ENCODE peak calls at places on chromosome 16, in five cellular contexts. Z, Y, G, N and K are unnamed samples.

GRCh38 chr16:21070564-21070963 is 80.1 kb downstream of the DNAH3 start:
- DNase-seq in Y (no peak), N (no peak), G (no peak), Z (no peak), K (no peak)

GRCh38 chr16:84340305-84341040 is 27.9 kb upstream of the ATP2C2 start:
- DNase-seq in Y (no peak), Z (no peak), N (no peak), G (no peak), K (no peak)

GRCh38 chr16:20901441-20902112 is 1.0 kb downstream of the LYRM1 start:
- DNase-seq in G (peak; percentile 35), Z (peak; percentile 42), N (peak; percentile 47), Y (peak; percentile 18), K (peak; percentile 64)

GRCh38 chr16:70158261-70158939 is 15.2 kb upstream of the CLEC18C start:
- DNase-seq in G (no peak), Z (no peak), Y (no peak), N (no peak), K (no peak)

GRCh38 chr16:1708083-1708767 is 2.2 kb downstream of the MAPK8IP3 start:
- DNase-seq in N (no peak), Z (no peak), G (peak; percentile 22), Y (no peak), K (no peak)

GRCh38 chr16:89860747-89861304 is 12.6 kb upstream of the TCF25 start:
- DNase-seq in N (peak; percentile 90), Z (peak; percentile 58), Y (no peak), G (peak; percentile 75), K (peak; percentile 91)

GRCh38 chr16:83994087-83994486 is 26.0 kb downstream of the NECAB2 start:
- DNase-seq in N (no peak), Y (no peak), G (no peak), Z (no peak), K (no peak)

GRCh38 chr16:66913081-66913480 is 5.6 kb downstream of the CDH16 start:
- DNase-seq in N (no peak), G (no peak), Z (no peak), Y (no peak), K (no peak)

GRCh38 chr16:85978291-85978775 is 79.4 kb downstream of the IRF8 start:
- DNase-seq in G (no peak), N (no peak), Y (no peak), Z (no peak), K (no peak)

GRCh38 chr16:22945361-22945760 is 131.4 kb downstream of the HS3ST2 start:
- DNase-seq in Y (peak; percentile 41), N (no peak), Z (peak; percentile 39), G (no peak), K (no peak)

GRCh38 chr16:67892899-67893790 is at the start of gene PSKH1:
- DNase-seq in G (peak; percentile 87), N (peak; percentile 96), Y (peak; percentile 96), Z (peak; percentile 97), K (peak; percentile 98)

GRCh38 chr16:9256196-9256595 is 164.8 kb downstream of the HAPSTR1 start:
- DNase-seq in N (peak; percentile 70), Y (no peak), G (no peak), Z (no peak), K (no peak)

GRCh38 chr16:14640538-14640937 is 7.8 kb downstream of the BFAR start:
- DNase-seq in G (no peak), Z (no peak), N (no peak), Y (no peak), K (no peak)

GRCh38 chr16:30786115-30786935 is 680 bp downstream of the ZNF629 start:
- DNase-seq in G (no peak), N (no peak), Y (peak; percentile 51), Z (peak; percentile 39), K (no peak)